ENCODE peak calls at places on chromosome X, in five cellular contexts. I is mesendoderm, Q is posterior cingulate gyrus, F is NAMALWA, R is NCI-H748 treated with DMSO at 0.1 percent for 48 hours. H is an unnamed sample.

GRCh38 chrX:77564824-77565223 is 117.6 kb downstream of the FGF16 start:
- DNase-seq in F (no peak), Q (no peak), R (no peak), I (no peak), H (no peak)

GRCh38 chrX:39450578-39450977 is 647.2 kb downstream of the BCOR start:
- DNase-seq in R (peak), Q (no peak), F (no peak), I (no peak), H (no peak)

GRCh38 chrX:134868766-134869495 is 121.9 kb upstream of the SMIM10 start:
- DNase-seq in R (no peak), F (no peak), Q (no peak), I (no peak), H (no peak)

GRCh38 chrX:72727846-72728245 is 13.7 kb upstream of the PHKA1 start:
- DNase-seq in R (no peak), I (no peak), Q (no peak), F (no peak), H (no peak)

GRCh38 chrX:63250253-63250868 is 100.8 kb downstream of the SPIN4 start:
- DNase-seq in R (no peak), F (peak), I (peak), Q (no peak), H (peak)

GRCh38 chrX:150530821-150531220 is 37.6 kb upstream of the MTM1 start:
- DNase-seq in Q (no peak), I (no peak), F (no peak), R (no peak), H (no peak)

GRCh38 chrX:40809210-40809609 is 73.9 kb upstream of the MED14 start:
- DNase-seq in Q (no peak), I (no peak), R (no peak), F (no peak), H (no peak)

GRCh38 chrX:9163153-9163790 is 129.3 kb upstream of the FAM9B start:
- DNase-seq in R (peak), F (peak), Q (no peak), I (no peak), H (no peak)

GRCh38 chrX:12702509-12703091 is 88.6 kb upstream of the PRPS2 start:
- DNase-seq in R (no peak), I (peak), F (peak), Q (no peak), H (no peak)

H was measured in islet precursor cell.